ENCODE peak calls at places on chromosome 2, in nine cellular contexts. M, E, X, D, Z, O, S, J and F are unnamed samples.

GRCh38 chr2:10688921-10689807 is 611 bp downstream of the NOL10 start:
- DNase-seq in M (no peak), E (peak), X (no peak), D (no peak), Z (peak), O (no peak), S (no peak), J (no peak), F (no peak)

GRCh38 chr2:197888322-197888721 is 83.9 kb downstream of the PLCL1 start:
- DNase-seq in M (no peak), E (no peak), X (no peak), D (no peak), Z (no peak), O (no peak), S (no peak), J (no peak), F (no peak)

GRCh38 chr2:201859886-201860285 is 53.5 kb downstream of the CDK15 start:
- DNase-seq in M (no peak), E (no peak), X (no peak), D (peak), Z (no peak), O (no peak), S (no peak), J (no peak), F (no peak)

GRCh38 chr2:112881217-112882000 is 29.6 kb upstream of the IL37 start:
- DNase-seq in M (peak), E (no peak), X (no peak), D (peak), Z (peak), O (no peak), S (peak), J (no peak), F (no peak)

GRCh38 chr2:166388488-166389070 is 12.8 kb upstream of the SCN9A start:
- DNase-seq in M (no peak), E (no peak), X (no peak), D (no peak), Z (peak), O (no peak), S (no peak), J (no peak), F (no peak)

GRCh38 chr2:240060977-240061591 is 7.8 kb upstream of the OR6B3 start:
- DNase-seq in M (peak), E (peak), X (no peak), D (peak), Z (peak), O (no peak), S (no peak), J (no peak), F (no peak)

GRCh38 chr2:120614901-120615300 is 120.8 kb upstream of the GLI2 start:
- DNase-seq in M (no peak), E (no peak), X (no peak), D (no peak), Z (no peak), O (no peak), S (no peak), J (no peak), F (no peak)

GRCh38 chr2:237500681-237501424 is 13.8 kb downstream of the MLPH start:
- DNase-seq in M (peak), E (peak), X (no peak), D (peak), Z (peak), O (no peak), S (peak), J (no peak), F (no peak)

GRCh38 chr2:127770973-127771735 is 39.8 kb downstream of the WDR33 start:
- DNase-seq in M (peak), E (peak), X (no peak), D (peak), Z (peak), O (no peak), S (no peak), J (no peak), F (no peak)

GRCh38 chr2:9288681-9289338 is 82.2 kb downstream of the ASAP2 start:
- DNase-seq in M (no peak), E (no peak), X (peak), D (peak), Z (peak), O (no peak), S (no peak), J (no peak), F (no peak)

GRCh38 chr2:155115856-155116255 is 417.4 kb downstream of the KCNJ3 start:
- DNase-seq in M (no peak), E (no peak), X (no peak), D (no peak), Z (no peak), O (no peak), S (no peak), J (no peak), F (no peak)

GRCh38 chr2:72696559-72696958 is 129.3 kb downstream of the EXOC6B start:
- DNase-seq in M (no peak), E (no peak), X (no peak), D (no peak), Z (no peak), O (no peak), S (no peak), J (no peak), F (no peak)

GRCh38 chr2:23566236-23567142 is 181.5 kb downstream of the KLHL29 start:
- DNase-seq in M (no peak), E (peak), X (no peak), D (peak), Z (peak), O (no peak), S (no peak), J (peak), F (no peak)

GRCh38 chr2:20781656-20782265 is 41.1 kb downstream of the LDAH start:
- DNase-seq in M (no peak), E (no peak), X (no peak), D (peak), Z (peak), O (no peak), S (no peak), J (no peak), F (no peak)

GRCh38 chr2:152222975-152223638 is 47.5 kb upstream of the STAM2 start:
- DNase-seq in M (peak), E (peak), X (peak), D (peak), Z (peak), O (no peak), S (peak), J (no peak), F (peak)

GRCh38 chr2:77831068-77831467 is 308.9 kb upstream of the LRRTM4 start:
- DNase-seq in M (no peak), E (no peak), X (no peak), D (no peak), Z (no peak), O (no peak), S (no peak), J (no peak), F (no peak)

GRCh38 chr2:173602153-173602552 is 247.5 kb downstream of the CDCA7 start:
- DNase-seq in M (no peak), E (no peak), X (no peak), D (no peak), Z (no peak), O (no peak), S (no peak), J (no peak), F (no peak)

GRCh38 chr2:218993345-218994315 is at the start of gene CRYBA2:
- DNase-seq in M (no peak), E (no peak), X (no peak), D (peak), Z (peak), O (no peak), S (no peak), J (peak), F (no peak)

GRCh38 chr2:98416760-98417159 is 27.9 kb upstream of the INPP4A start:
- DNase-seq in M (no peak), E (no peak), X (no peak), D (no peak), Z (no peak), O (no peak), S (no peak), J (no peak), F (no peak)

GRCh38 chr2:177625744-177626655 is 233.4 kb downstream of the AGPS start:
- DNase-seq in M (no peak), E (no peak), X (no peak), D (peak), Z (no peak), O (no peak), S (no peak), J (no peak), F (no peak)

GRCh38 chr2:65022189-65022588 is 33.0 kb downstream of the SLC1A4 start:
- DNase-seq in M (no peak), E (no peak), X (no peak), D (no peak), Z (no peak), O (no peak), S (no peak), J (no peak), F (no peak)

GRCh38 chr2:105454801-105455485 is 56.1 kb upstream of the FHL2 start:
- DNase-seq in M (peak), E (peak), X (no peak), D (peak), Z (peak), O (no peak), S (peak), J (no peak), F (no peak)

GRCh38 chr2:193517615-193518014 is 1322.9 kb upstream of the TMEFF2 start:
- DNase-seq in M (no peak), E (peak), X (no peak), D (peak), Z (peak), O (no peak), S (no peak), J (no peak), F (no peak)